ENCODE peak calls at places on chromosomes 7 and 10, in six cellular contexts. K is NCI-H1417; M is Kasumi-1; I is activated CD8-positive, alpha-beta memory T cell treated with anti-CD3 and anti-CD28 coated beads, Interleukin-2, amount 50 U/mL, for 48 hours; U is T-helper 2 cell; V is NCI-H1105. C is an unnamed sample.

GRCh38 chr7:1575809-1576208 is 6.0 kb upstream of the PSMG3 start:
- DNase-seq in K (no peak), M (no peak), I (no peak), U (no peak), V (no peak), C (no peak)

GRCh38 chr7:117669818-117670217 is 190.0 kb downstream of the CFTR start:
- DNase-seq in K (no peak), M (no peak), I (no peak), U (no peak), V (no peak), C (no peak)

GRCh38 chr10:44355630-44356029 is 29.3 kb downstream of the CXCL12 start:
- DNase-seq in K (no peak), M (no peak), I (no peak), U (no peak), V (no peak), C (no peak)

GRCh38 chr10:119759832-119760231 is 34.0 kb downstream of the INPP5F start:
- DNase-seq in K (peak; percentile 58), M (no peak), I (no peak), U (no peak), V (no peak), C (no peak)

GRCh38 chr7:141617280-141617679 is 66.1 kb downstream of the AGK start:
- DNase-seq in K (no peak), M (no peak), I (no peak), U (no peak), V (no peak), C (no peak)

GRCh38 chr7:158595068-158595467 is 7.4 kb upstream of the PTPRN2 start:
- DNase-seq in K (no peak), M (no peak), I (no peak), U (peak; percentile 48), V (no peak), C (peak; percentile 20)

GRCh38 chr7:43652364-43652763 is 69.5 kb downstream of the STK17A start:
- DNase-seq in K (no peak), M (no peak), I (no peak), U (no peak), V (no peak), C (no peak)

GRCh38 chr7:95550546-95550945 is 45.8 kb downstream of the PDK4 start:
- DNase-seq in K (no peak), M (no peak), I (no peak), U (no peak), V (no peak), C (no peak)

GRCh38 chr7:131945948-131946525 is 389.6 kb upstream of the PODXL start:
- DNase-seq in K (no peak), M (no peak), I (no peak), U (no peak), V (no peak), C (no peak)

GRCh38 chr10:103636996-103637395 is 143.5 kb downstream of the NEURL1 start:
- DNase-seq in K (no peak), M (no peak), I (no peak), U (no peak), V (no peak), C (no peak)

GRCh38 chr7:17446340-17446739 is 147.9 kb downstream of the AHR start:
- DNase-seq in K (no peak), M (no peak), I (no peak), U (no peak), V (no peak), C (no peak)

GRCh38 chr7:32942783-32943653 is 14.2 kb upstream of the FKBP9 start:
- DNase-seq in K (peak; percentile 64), M (peak; percentile 84), I (peak; percentile 84), U (peak; percentile 65), V (peak; percentile 80), C (no peak)

GRCh38 chr10:124703778-124704427 is 40.3 kb downstream of the FAM53B start:
- DNase-seq in K (peak; percentile 49), M (no peak), I (no peak), U (no peak), V (no peak), C (no peak)

GRCh38 chr7:98079891-98080653 is 26.6 kb upstream of the LMTK2 start:
- DNase-seq in K (no peak), M (no peak), I (no peak), U (no peak), V (no peak), C (no peak)

GRCh38 chr7:96311967-96312366 is 9.9 kb downstream of the SLC25A13 start:
- DNase-seq in K (no peak), M (peak; percentile 67), I (no peak), U (no peak), V (no peak), C (no peak)

GRCh38 chr10:97689637-97690036 is 2.6 kb upstream of the AVPI1 start:
- DNase-seq in K (no peak), M (peak; percentile 40), I (no peak), U (no peak), V (no peak), C (peak; percentile 94)

GRCh38 chr7:153934629-153935028 is 117.6 kb upstream of the DPP6 start:
- DNase-seq in K (no peak), M (no peak), I (no peak), U (no peak), V (no peak), C (no peak)

GRCh38 chr10:767211-767610 is 77.7 kb upstream of the DIP2C start:
- DNase-seq in K (no peak), M (no peak), I (no peak), U (no peak), V (no peak), C (no peak)

GRCh38 chr7:121084748-121085336 is 96.3 kb downstream of the CPED1 start:
- DNase-seq in K (no peak), M (no peak), I (no peak), U (no peak), V (no peak), C (peak; percentile 76)

GRCh38 chr10:28396317-28396716 is 93.5 kb upstream of the MPP7 start:
- DNase-seq in K (no peak), M (no peak), I (no peak), U (no peak), V (no peak), C (peak; percentile 61)

GRCh38 chr10:98331888-98332287 is 63.9 kb upstream of the LOXL4 start:
- DNase-seq in K (no peak), M (peak; percentile 81), I (no peak), U (peak; percentile 27), V (no peak), C (no peak)

GRCh38 chr7:144713850-144714249 is 122.0 kb downstream of the TPK1 start:
- DNase-seq in K (no peak), M (no peak), I (no peak), U (peak; percentile 10), V (no peak), C (no peak)

GRCh38 chr10:132742167-132742836 is 43.6 kb downstream of the NKX6-2 start:
- DNase-seq in K (no peak), M (no peak), I (no peak), U (no peak), V (no peak), C (no peak)

GRCh38 chr7:130956417-130957139 is 222.6 kb upstream of the KLF14 start:
- DNase-seq in K (no peak), M (no peak), I (no peak), U (peak; percentile 62), V (no peak), C (no peak)

C was measured in HFF-Myc.